ENCODE peak calls at places on chromosomes 1 and 21, in seven cellular contexts. D is cardiac muscle cell, J is uterus, P is BE2C, T is heart left ventricle, W is spleen, R is GM06990. K is an unnamed sample.

GRCh38 chr1:9018372-9018771 is 7.9 kb downstream of the SLC2A7 start:
- DNase-seq in D (peak), J (no peak), P (no peak), T (peak), W (no peak), R (no peak), K (no peak)

GRCh38 chr1:199161319-199161680 is 522.5 kb downstream of the PTPRC start:
- DNase-seq in D (no peak), J (no peak), P (no peak), T (no peak), W (no peak), R (no peak), K (no peak)

GRCh38 chr1:41333146-41333784 is 28.0 kb upstream of the FOXO6 start:
- DNase-seq in D (peak), J (no peak), P (peak), T (peak), W (no peak), R (no peak), K (no peak)

GRCh38 chr1:32715901-32716311 is 13.3 kb upstream of the SYNC start:
- DNase-seq in D (no peak), J (no peak), P (no peak), T (no peak), W (no peak), R (no peak), K (no peak)

GRCh38 chr1:59554011-59554673 is 257.2 kb downstream of the FGGY start:
- DNase-seq in D (no peak), J (no peak), P (peak), T (no peak), W (no peak), R (no peak), K (no peak)

GRCh38 chr1:59018860-59019259 is 235.0 kb upstream of the JUN start:
- DNase-seq in D (no peak), J (no peak), P (peak), T (peak), W (no peak), R (no peak), K (peak)

GRCh38 chr1:77039739-77040138 is 172.5 kb downstream of the ST6GALNAC5 start:
- DNase-seq in D (peak), J (peak), P (no peak), T (no peak), W (no peak), R (no peak), K (no peak)

GRCh38 chr1:8661185-8662110 is 156.0 kb downstream of the RERE start:
- DNase-seq in D (peak), J (peak), P (no peak), T (peak), W (no peak), R (peak), K (no peak)

GRCh38 chr21:43675871-43676270 is 16.5 kb downstream of the RRP1B start:
- DNase-seq in D (no peak), J (no peak), P (no peak), T (no peak), W (no peak), R (no peak), K (no peak)

GRCh38 chr1:206736878-206737728 is 33.5 kb upstream of the IL19 start:
- DNase-seq in D (no peak), J (no peak), P (no peak), T (no peak), W (no peak), R (no peak), K (no peak)

GRCh38 chr1:3831689-3832088 is 25.3 kb downstream of the CEP104 start:
- DNase-seq in D (no peak), J (no peak), P (no peak), T (no peak), W (no peak), R (no peak), K (no peak)

GRCh38 chr1:162756523-162756922 is 34.0 kb upstream of the HSD17B7 start:
- DNase-seq in D (peak), J (no peak), P (no peak), T (no peak), W (no peak), R (no peak), K (no peak)

GRCh38 chr1:29753771-29754607 is 517.7 kb downstream of the PTPRU start:
- DNase-seq in D (no peak), J (no peak), P (peak), T (no peak), W (no peak), R (no peak), K (no peak)

GRCh38 chr1:58738873-58739272 is 39.0 kb upstream of the MYSM1 start:
- DNase-seq in D (peak), J (no peak), P (no peak), T (no peak), W (no peak), R (no peak), K (no peak)

GRCh38 chr21:21624674-21625073 is 626.5 kb downstream of the NCAM2 start:
- DNase-seq in D (peak), J (no peak), P (no peak), T (no peak), W (no peak), R (no peak), K (no peak)

GRCh38 chr1:232837085-232837484 is 31.9 kb downstream of the MAP10 start:
- DNase-seq in D (no peak), J (no peak), P (no peak), T (no peak), W (no peak), R (no peak), K (no peak)

GRCh38 chr1:150283260-150283659 is 906 bp downstream of the CIART start:
- DNase-seq in D (no peak), J (no peak), P (no peak), T (no peak), W (no peak), R (no peak), K (no peak)

GRCh38 chr21:37062592-37062933 is 10.3 kb downstream of the PIGP start:
- DNase-seq in D (no peak), J (no peak), P (no peak), T (no peak), W (no peak), R (no peak), K (no peak)

GRCh38 chr1:47712596-47713299 is 274.9 kb downstream of the FOXD2 start:
- DNase-seq in D (no peak), J (no peak), P (no peak), T (no peak), W (no peak), R (no peak), K (no peak)

GRCh38 chr1:47711848-47712492 is 274.1 kb downstream of the FOXD2 start:
- DNase-seq in D (no peak), J (no peak), P (no peak), T (no peak), W (no peak), R (no peak), K (no peak)

GRCh38 chr1:47709302-47710074 is 271.6 kb downstream of the FOXD2 start:
- DNase-seq in D (no peak), J (no peak), P (peak), T (no peak), W (no peak), R (peak), K (no peak)

GRCh38 chr1:47710075-47711071 is 272.5 kb downstream of the FOXD2 start:
- DNase-seq in D (peak), J (peak), P (peak), T (peak), W (peak), R (peak), K (peak)

DNA sequence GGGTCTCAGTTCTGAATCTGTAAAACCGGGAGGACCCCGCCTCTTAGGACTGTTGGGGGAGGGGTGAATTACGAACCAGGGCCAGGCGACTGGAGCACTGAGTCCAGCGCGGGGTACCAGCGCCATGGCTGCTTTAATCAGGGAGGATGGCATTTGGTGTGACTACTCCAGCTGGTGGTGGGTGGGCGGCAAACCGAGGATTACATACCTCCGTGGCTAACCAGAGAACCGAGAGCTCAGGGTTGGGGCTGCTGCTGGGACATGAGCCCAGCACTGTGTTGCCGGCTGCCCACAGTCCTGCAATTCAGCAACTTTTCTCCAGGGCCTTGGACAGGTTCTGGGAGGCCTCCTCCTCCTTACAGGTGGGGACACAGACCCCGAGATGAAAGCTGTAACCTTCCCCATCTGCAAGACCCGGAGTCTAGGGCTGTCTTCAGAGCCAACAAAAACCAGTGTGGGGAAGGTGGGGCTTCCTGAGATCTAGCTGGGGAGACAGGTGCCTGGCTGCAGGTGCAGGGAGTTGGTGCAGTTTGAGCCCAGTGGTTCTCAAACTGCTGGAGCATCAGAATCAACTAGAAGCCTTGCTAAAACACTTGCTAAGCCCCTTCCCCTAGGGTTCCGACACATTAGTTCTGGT is 273.5 kb downstream of the FOXD2 start:
- DNase-seq in D (no peak), J (no peak), P (no peak), T (no peak), W (no peak), R (no peak), K (no peak)
- H3K4me3 ChIP-seq in D (no peak), J (no peak), P (no peak), T (no peak), W (no peak), R (no peak), K (no peak)

DNA sequence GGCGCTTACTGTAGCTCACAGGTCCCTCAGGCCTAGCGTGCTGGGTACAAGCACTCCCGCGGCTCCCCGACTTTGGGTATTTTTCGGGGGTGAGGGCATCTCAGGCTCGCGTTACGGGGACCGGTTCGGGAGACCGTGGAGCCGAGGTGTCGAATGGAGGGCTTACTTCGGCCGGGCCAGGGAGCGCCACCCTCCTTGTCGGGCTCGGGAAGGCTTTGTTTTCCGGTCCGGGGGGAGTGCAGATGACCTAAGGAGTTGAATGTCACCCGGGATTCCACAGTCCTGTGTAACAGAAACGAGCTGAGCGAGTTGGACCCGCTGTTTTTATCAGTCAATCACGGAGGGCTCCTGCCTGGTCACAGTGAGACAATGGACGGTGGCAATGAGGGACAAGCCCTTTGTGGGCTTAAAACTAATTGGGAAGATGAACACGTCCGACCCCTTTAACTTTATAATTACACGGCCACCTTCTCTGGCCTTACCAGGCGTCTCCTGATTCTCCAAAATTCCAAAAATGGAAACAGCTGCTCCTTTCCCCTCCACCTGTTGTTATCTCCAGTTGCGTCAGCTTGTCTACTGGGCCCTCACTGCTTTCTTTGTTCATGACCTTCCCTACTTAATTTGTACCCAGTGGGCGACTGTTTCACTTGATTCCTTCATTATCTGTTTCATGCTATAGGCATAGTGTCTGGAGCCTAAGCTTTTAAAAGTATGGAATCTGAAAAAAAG is 912 bp upstream of the TRIM45 start:
- DNase-seq in D (no peak), J (no peak), P (no peak), T (no peak), W (no peak), R (no peak), K (peak)
- TF ChIP-seq CTCF in D (no peak), J (no peak), P (no peak), T (no peak), W (no peak), R (no peak), K (no peak)

GRCh38 chr1:44243782-44244495 is 30.7 kb downstream of the DMAP1 start:
- DNase-seq in D (no peak), J (no peak), P (no peak), T (no peak), W (no peak), R (no peak), K (no peak)
- H3K4me3 ChIP-seq in D (no peak), J (no peak), P (no peak), T (no peak), W (no peak), R (no peak), K (no peak)

GRCh38 chr1:27127419-27127818 is 27.5 kb downstream of the SLC9A1 start:
- DNase-seq in D (no peak), J (no peak), P (no peak), T (no peak), W (no peak), R (no peak), K (no peak)
- TF ChIP-seq CTCF in D (no peak), J (no peak), P (no peak), T (no peak), W (no peak), R (no peak), K (no peak)

GRCh38 chr1:1229770-1230169 is 2.0 kb downstream of the SDF4 start:
- DNase-seq in D (no peak), J (no peak), P (no peak), T (no peak), W (no peak), R (no peak), K (no peak)
- H3K4me3 ChIP-seq in D (no peak), J (no peak), P (no peak), T (no peak), W (no peak), R (no peak), K (peak)

GRCh38 chr21:45927851-45928850 is 53.4 kb upstream of the COL6A1 start:
- DNase-seq in D (no peak), J (no peak), P (no peak), T (no peak), W (peak), R (no peak), K (no peak)

GRCh38 chr21:45929477-45929876 is 52.1 kb upstream of the COL6A1 start:
- DNase-seq in D (no peak), J (no peak), P (no peak), T (no peak), W (no peak), R (no peak), K (no peak)

GRCh38 chr21:45927032-45927431 is 54.5 kb upstream of the COL6A1 start:
- DNase-seq in D (no peak), J (no peak), P (no peak), T (no peak), W (no peak), R (no peak), K (no peak)

GRCh38 chr21:45923146-45923545 is 58.4 kb upstream of the COL6A1 start:
- DNase-seq in D (peak), J (peak), P (peak), T (peak), W (peak), R (no peak), K (peak)

DNA sequence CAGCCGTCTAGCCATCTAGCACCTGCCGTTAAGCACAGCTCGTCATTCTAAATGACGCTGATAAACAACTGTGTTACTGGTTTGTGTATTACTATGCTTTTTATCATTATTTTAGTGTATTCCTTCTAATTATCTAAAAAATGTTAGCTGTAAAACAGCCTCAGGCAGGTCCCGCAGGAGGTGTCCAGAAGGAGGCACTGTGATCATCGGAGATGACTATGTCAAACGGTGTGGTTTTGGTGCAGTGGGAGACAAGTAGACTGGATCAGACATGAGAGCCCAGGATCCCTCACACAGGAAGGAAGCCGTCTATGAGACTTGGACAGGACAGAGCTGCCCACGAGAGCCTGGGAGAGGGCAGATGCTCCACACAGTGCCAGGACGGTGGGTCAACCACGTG is 55.3 kb upstream of the COL6A1 start:
- DNase-seq in D (no peak), J (no peak), P (no peak), T (no peak), W (no peak), R (no peak), K (no peak)
- TF ChIP-seq CTCF in D (no peak), J (no peak), P (peak), T (no peak), W (no peak), R (no peak), K (no peak)

DNA sequence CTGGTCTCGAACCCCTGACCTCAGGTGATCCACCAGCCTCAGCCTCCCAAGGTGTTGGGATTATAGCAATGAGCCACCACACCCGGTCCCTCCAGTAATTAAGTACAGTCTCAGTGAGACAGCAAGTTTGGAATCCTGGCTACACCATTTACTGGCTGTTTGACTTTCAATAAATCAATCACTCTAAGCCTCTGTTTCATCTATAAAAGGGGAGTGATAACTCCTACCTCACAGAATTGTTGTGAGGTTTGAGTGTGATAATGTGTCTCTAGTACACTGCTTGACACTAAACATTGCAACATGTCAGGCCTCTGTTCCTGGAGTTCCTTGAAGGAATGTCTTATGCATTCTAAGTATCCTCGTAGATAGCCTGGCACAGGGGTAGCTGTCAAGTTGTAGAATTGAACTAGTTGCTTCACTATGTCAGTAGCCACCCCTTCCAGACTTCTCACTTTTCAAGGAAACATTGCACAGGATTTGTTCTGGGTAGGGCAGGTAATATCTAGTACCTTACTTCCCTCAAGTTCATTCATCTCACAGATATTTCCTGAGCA is 12.4 kb downstream of the ENTREP3 start:
- DNase-seq in D (peak), J (no peak), P (no peak), T (no peak), W (no peak), R (no peak), K (no peak)
- H3K4me3 ChIP-seq in D (no peak), J (no peak), P (peak), T (no peak), W (no peak), R (peak), K (no peak)

DNA sequence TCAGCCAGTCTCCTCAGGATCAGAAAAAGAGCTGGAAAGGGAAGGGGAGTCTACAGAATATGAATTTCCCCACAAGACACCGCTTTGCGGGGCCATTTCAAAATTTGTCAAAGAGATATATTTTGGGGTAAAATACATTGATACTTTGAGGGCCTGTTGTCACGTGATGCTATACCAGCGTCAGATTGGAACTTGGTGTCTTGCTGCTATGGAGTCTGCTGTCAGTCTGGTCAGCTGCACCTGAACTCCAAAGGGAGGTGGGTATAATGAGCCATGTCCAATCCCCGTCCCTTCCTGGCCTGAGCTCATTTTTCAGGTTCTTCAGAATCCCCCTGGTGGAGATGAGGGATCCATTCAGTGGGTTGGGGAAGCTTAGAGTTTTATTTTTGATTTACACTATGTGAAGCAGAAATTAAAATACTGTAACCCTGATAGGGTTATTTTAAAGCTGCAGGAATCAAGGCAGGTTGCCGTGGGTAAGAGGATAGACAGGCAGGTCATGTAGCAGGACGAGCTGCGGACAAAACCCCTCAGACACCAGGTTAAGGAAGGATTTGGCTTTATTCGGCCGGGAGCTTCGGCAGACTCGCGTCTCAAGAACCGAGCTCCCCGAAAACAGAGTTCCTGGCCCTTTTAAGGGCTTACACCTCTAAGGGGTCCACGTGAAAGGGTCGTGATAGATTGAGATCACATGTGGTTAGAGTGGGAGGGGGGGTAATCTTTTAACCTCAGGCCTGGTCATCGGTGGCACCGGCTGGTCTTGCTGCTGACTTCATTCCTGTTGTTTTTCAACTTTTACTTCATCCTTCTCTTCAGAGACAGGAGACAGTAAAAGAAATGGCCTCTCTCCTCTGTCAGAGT is 2.2 kb upstream of the POFUT2 start:
- DNase-seq in D (no peak), J (no peak), P (peak), T (no peak), W (no peak), R (no peak), K (peak)
- TF ChIP-seq CTCF in D (peak), J (no peak), P (peak), T (no peak), W (no peak), R (no peak), K (no peak)

DNA sequence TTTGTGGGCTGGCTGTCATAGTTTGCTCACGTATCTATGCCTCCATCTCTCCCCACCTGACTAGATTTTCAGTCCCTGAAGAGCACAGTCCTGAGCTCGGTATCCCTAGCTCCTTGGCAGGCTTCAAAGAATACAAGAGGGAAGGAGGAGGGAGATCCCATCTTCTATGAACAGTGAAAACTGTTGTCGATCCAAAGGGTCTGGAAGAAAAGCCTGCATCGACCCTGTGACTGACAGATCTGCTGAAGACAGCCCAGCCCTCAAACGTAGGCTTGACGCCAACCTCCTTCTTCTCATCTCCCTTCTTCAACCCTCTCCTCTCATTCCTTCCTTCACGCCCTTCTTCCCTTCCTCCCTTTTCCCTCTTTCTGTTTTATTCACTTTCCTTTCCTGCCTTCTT is 13.3 kb upstream of the ADORA1 start:
- DNase-seq in D (no peak), J (no peak), P (no peak), T (no peak), W (no peak), R (no peak), K (no peak)
- H3K4me3 ChIP-seq in D (no peak), J (no peak), P (no peak), T (no peak), W (no peak), R (no peak), K (no peak)

K was measured in gastrocnemius medialis.